ENCODE peak calls at places on chromosome 21, in six cellular contexts. One of them, this sample, is unnamed.

GRCh38 chr21:45554477-45555175 is 12.4 kb upstream of the SLC19A1 start:
- DNase-seq in psoas muscle: peak
- DNase-seq in heart right ventricle: peak
- DNase-seq in SK-N-SH: peak
- DNase-seq in astrocyte of the spinal cord: peak
- DNase-seq in endothelial cell: peak
- DNase-seq in this sample: peak

GRCh38 chr21:26842976-26843911 is 2.0 kb downstream of the ADAMTS1 start:
- DNase-seq in astrocyte of the spinal cord: peak
- DNase-seq in psoas muscle: peak
- DNase-seq in endothelial cell: peak
- DNase-seq in heart right ventricle: peak
- DNase-seq in SK-N-SH: peak
- DNase-seq in this sample: no peak

GRCh38 chr21:37873655-37874054 is 42.6 kb downstream of the KCNJ6 start:
- DNase-seq in heart right ventricle: no peak
- DNase-seq in endothelial cell: no peak
- DNase-seq in psoas muscle: no peak
- DNase-seq in astrocyte of the spinal cord: no peak
- DNase-seq in SK-N-SH: no peak
- DNase-seq in this sample: no peak

GRCh38 chr21:32494946-32495703 is 82.6 kb downstream of the EVA1C start:
- DNase-seq in astrocyte of the spinal cord: peak
- DNase-seq in endothelial cell: no peak
- DNase-seq in SK-N-SH: no peak
- DNase-seq in heart right ventricle: no peak
- DNase-seq in psoas muscle: no peak
- DNase-seq in this sample: no peak

GRCh38 chr21:46286668-46286982 is 483 bp downstream of the YBEY start:
- DNase-seq in psoas muscle: no peak
- DNase-seq in endothelial cell: no peak
- DNase-seq in SK-N-SH: no peak
- DNase-seq in astrocyte of the spinal cord: no peak
- DNase-seq in heart right ventricle: no peak
- DNase-seq in this sample: no peak

GRCh38 chr21:14491269-14491681 is 54.8 kb downstream of the SAMSN1 start:
- DNase-seq in SK-N-SH: no peak
- DNase-seq in psoas muscle: no peak
- DNase-seq in astrocyte of the spinal cord: no peak
- DNase-seq in heart right ventricle: no peak
- DNase-seq in endothelial cell: no peak
- DNase-seq in this sample: no peak

GRCh38 chr21:32410291-32410690 is 2.2 kb upstream of the EVA1C start:
- DNase-seq in psoas muscle: no peak
- DNase-seq in heart right ventricle: no peak
- DNase-seq in endothelial cell: no peak
- DNase-seq in astrocyte of the spinal cord: no peak
- DNase-seq in SK-N-SH: no peak
- DNase-seq in this sample: no peak

GRCh38 chr21:15896501-15896900 is 166.7 kb downstream of the USP25 start:
- DNase-seq in astrocyte of the spinal cord: no peak
- DNase-seq in psoas muscle: no peak
- DNase-seq in SK-N-SH: no peak
- DNase-seq in endothelial cell: no peak
- DNase-seq in heart right ventricle: no peak
- DNase-seq in this sample: no peak

GRCh38 chr21:45326169-45326833 is 38.6 kb upstream of the POFUT2 start:
- DNase-seq in psoas muscle: no peak
- DNase-seq in astrocyte of the spinal cord: no peak
- DNase-seq in SK-N-SH: peak
- DNase-seq in endothelial cell: no peak
- DNase-seq in heart right ventricle: no peak
- DNase-seq in this sample: no peak

GRCh38 chr21:15289896-15290841 is 225.4 kb upstream of the NRIP1 start:
- DNase-seq in endothelial cell: peak
- DNase-seq in astrocyte of the spinal cord: no peak
- DNase-seq in SK-N-SH: peak
- DNase-seq in psoas muscle: peak
- DNase-seq in heart right ventricle: peak
- DNase-seq in this sample: no peak

GRCh38 chr21:33383056-33383888 is 19.9 kb upstream of the IFNGR2 start:
- DNase-seq in SK-N-SH: no peak
- DNase-seq in astrocyte of the spinal cord: peak
- DNase-seq in heart right ventricle: peak
- DNase-seq in psoas muscle: peak
- DNase-seq in endothelial cell: no peak
- DNase-seq in this sample: peak

GRCh38 chr21:25997788-25998611 is 172.6 kb downstream of the APP start:
- DNase-seq in astrocyte of the spinal cord: no peak
- DNase-seq in psoas muscle: no peak
- DNase-seq in endothelial cell: peak
- DNase-seq in heart right ventricle: peak
- DNase-seq in SK-N-SH: no peak
- DNase-seq in this sample: no peak

GRCh38 chr21:34933609-34934345 is 115.3 kb downstream of the RUNX1 start:
- DNase-seq in astrocyte of the spinal cord: no peak
- DNase-seq in endothelial cell: no peak
- DNase-seq in psoas muscle: no peak
- DNase-seq in heart right ventricle: no peak
- DNase-seq in SK-N-SH: no peak
- DNase-seq in this sample: peak

GRCh38 chr21:46634966-46635323 is 529 bp upstream of the PRMT2 start:
- DNase-seq in psoas muscle: no peak
- DNase-seq in endothelial cell: no peak
- DNase-seq in SK-N-SH: peak
- DNase-seq in heart right ventricle: peak
- DNase-seq in astrocyte of the spinal cord: peak
- DNase-seq in this sample: no peak

GRCh38 chr21:34771512-34772028 is 102.8 kb downstream of the CLIC6 start:
- DNase-seq in astrocyte of the spinal cord: peak
- DNase-seq in SK-N-SH: no peak
- DNase-seq in endothelial cell: no peak
- DNase-seq in psoas muscle: no peak
- DNase-seq in heart right ventricle: no peak
- DNase-seq in this sample: no peak

GRCh38 chr21:46221664-46222435 is 6.7 kb downstream of the LSS start:
- DNase-seq in SK-N-SH: no peak
- DNase-seq in psoas muscle: no peak
- DNase-seq in astrocyte of the spinal cord: no peak
- DNase-seq in heart right ventricle: peak
- DNase-seq in endothelial cell: no peak
- DNase-seq in this sample: no peak

GRCh38 chr21:36847189-36847588 is 119.3 kb downstream of the HLCS start:
- DNase-seq in psoas muscle: no peak
- DNase-seq in endothelial cell: no peak
- DNase-seq in astrocyte of the spinal cord: peak
- DNase-seq in SK-N-SH: no peak
- DNase-seq in heart right ventricle: no peak
- DNase-seq in this sample: no peak

GRCh38 chr21:16608209-16608830 is 878.5 kb downstream of the USP25 start:
- DNase-seq in SK-N-SH: no peak
- DNase-seq in endothelial cell: no peak
- DNase-seq in psoas muscle: no peak
- DNase-seq in heart right ventricle: no peak
- DNase-seq in astrocyte of the spinal cord: no peak
- DNase-seq in this sample: no peak

GRCh38 chr21:32412998-32413504 is 545 bp downstream of the EVA1C start:
- DNase-seq in astrocyte of the spinal cord: peak
- DNase-seq in psoas muscle: peak
- DNase-seq in heart right ventricle: peak
- DNase-seq in SK-N-SH: no peak
- DNase-seq in endothelial cell: no peak
- DNase-seq in this sample: no peak

GRCh38 chr21:46051379-46051770 is 46.5 kb upstream of the COL6A2 start:
- DNase-seq in SK-N-SH: no peak
- DNase-seq in psoas muscle: no peak
- DNase-seq in endothelial cell: no peak
- DNase-seq in heart right ventricle: no peak
- DNase-seq in astrocyte of the spinal cord: no peak
- DNase-seq in this sample: no peak

GRCh38 chr21:29372063-29372802 is 73.5 kb downstream of the BACH1 start:
- DNase-seq in astrocyte of the spinal cord: peak
- DNase-seq in endothelial cell: peak
- DNase-seq in heart right ventricle: peak
- DNase-seq in SK-N-SH: peak
- DNase-seq in psoas muscle: no peak
- DNase-seq in this sample: peak

GRCh38 chr21:46000731-46001641 is 19.4 kb downstream of the COL6A1 start:
- DNase-seq in endothelial cell: no peak
- DNase-seq in astrocyte of the spinal cord: no peak
- DNase-seq in SK-N-SH: no peak
- DNase-seq in heart right ventricle: peak
- DNase-seq in psoas muscle: peak
- DNase-seq in this sample: no peak

GRCh38 chr21:37119421-37120218 is 46.6 kb downstream of the TTC3 start:
- DNase-seq in heart right ventricle: no peak
- DNase-seq in SK-N-SH: no peak
- DNase-seq in psoas muscle: no peak
- DNase-seq in endothelial cell: peak
- DNase-seq in astrocyte of the spinal cord: no peak
- DNase-seq in this sample: no peak

GRCh38 chr21:36753556-36753955 is 54.6 kb downstream of the SIM2 start:
- DNase-seq in astrocyte of the spinal cord: peak
- DNase-seq in endothelial cell: no peak
- DNase-seq in heart right ventricle: no peak
- DNase-seq in SK-N-SH: no peak
- DNase-seq in psoas muscle: no peak
- DNase-seq in this sample: no peak

GRCh38 chr21:45788635-45789506 is 145.3 kb downstream of the PCBP3 start:
- DNase-seq in SK-N-SH: no peak
- DNase-seq in heart right ventricle: no peak
- DNase-seq in astrocyte of the spinal cord: no peak
- DNase-seq in psoas muscle: no peak
- DNase-seq in endothelial cell: no peak
- DNase-seq in this sample: no peak

GRCh38 chr21:31318971-31319370 is 25.1 kb downstream of the TIAM1 start:
- DNase-seq in astrocyte of the spinal cord: no peak
- DNase-seq in SK-N-SH: no peak
- DNase-seq in heart right ventricle: no peak
- DNase-seq in endothelial cell: no peak
- DNase-seq in psoas muscle: no peak
- DNase-seq in this sample: no peak

GRCh38 chr21:14683021-14683420 is 136.9 kb upstream of the SAMSN1 start:
- DNase-seq in endothelial cell: no peak
- DNase-seq in SK-N-SH: no peak
- DNase-seq in astrocyte of the spinal cord: no peak
- DNase-seq in heart right ventricle: no peak
- DNase-seq in psoas muscle: no peak
- DNase-seq in this sample: no peak

DNA sequence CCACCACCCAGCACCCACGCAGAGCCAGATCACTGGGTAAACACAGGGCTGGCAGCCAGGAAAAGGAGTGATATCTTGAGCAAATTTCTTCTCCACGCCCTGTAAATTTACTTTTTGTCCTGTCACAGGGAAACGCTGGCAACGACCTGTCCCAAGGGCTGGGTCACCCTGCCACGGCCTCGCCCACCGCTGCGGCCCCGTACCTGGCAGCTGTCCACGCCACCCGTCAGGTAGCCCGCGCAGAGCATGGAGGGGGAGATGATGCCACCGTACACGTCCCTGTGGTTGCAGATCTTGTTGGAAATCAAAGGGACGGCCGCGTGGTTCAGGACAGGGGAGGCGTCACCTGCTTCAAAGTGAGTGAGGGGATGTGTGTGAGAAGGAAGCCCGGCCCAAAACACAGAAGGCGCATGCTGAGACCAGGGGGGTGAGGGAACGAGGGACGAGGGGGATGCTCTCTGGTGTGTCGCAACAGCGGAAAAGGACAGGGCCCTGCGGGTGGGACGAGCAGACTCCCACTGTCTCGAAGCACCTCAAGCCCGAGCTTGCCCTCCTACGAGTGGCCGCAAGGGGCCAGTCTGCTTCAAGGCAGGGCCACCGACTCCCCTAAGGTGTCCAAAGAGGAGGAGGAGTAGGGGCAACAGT is 10.1 kb upstream of the TFF1 start:
- DNase-seq in astrocyte of the spinal cord: no peak
- DNase-seq in heart right ventricle: peak
- DNase-seq in SK-N-SH: no peak
- DNase-seq in psoas muscle: no peak
- DNase-seq in endothelial cell: no peak
- DNase-seq in this sample: peak
- TF ChIP-seq CTCF in astrocyte of the spinal cord: no peak
- TF ChIP-seq CTCF in heart right ventricle: no peak
- TF ChIP-seq CTCF in SK-N-SH: no peak
- TF ChIP-seq CTCF in psoas muscle: peak
- TF ChIP-seq CTCF in endothelial cell: no peak
- TF ChIP-seq CTCF in this sample: no peak

GRCh38 chr21:39037807-39038405 is 145.3 kb downstream of the PSMG1 start:
- DNase-seq in endothelial cell: no peak
- DNase-seq in astrocyte of the spinal cord: no peak
- DNase-seq in heart right ventricle: no peak
- DNase-seq in psoas muscle: no peak
- DNase-seq in SK-N-SH: no peak
- DNase-seq in this sample: no peak
- TF ChIP-seq CTCF in endothelial cell: peak
- TF ChIP-seq CTCF in astrocyte of the spinal cord: no peak
- TF ChIP-seq CTCF in heart right ventricle: no peak
- TF ChIP-seq CTCF in psoas muscle: no peak
- TF ChIP-seq CTCF in SK-N-SH: peak
- TF ChIP-seq CTCF in this sample: no peak

DNA sequence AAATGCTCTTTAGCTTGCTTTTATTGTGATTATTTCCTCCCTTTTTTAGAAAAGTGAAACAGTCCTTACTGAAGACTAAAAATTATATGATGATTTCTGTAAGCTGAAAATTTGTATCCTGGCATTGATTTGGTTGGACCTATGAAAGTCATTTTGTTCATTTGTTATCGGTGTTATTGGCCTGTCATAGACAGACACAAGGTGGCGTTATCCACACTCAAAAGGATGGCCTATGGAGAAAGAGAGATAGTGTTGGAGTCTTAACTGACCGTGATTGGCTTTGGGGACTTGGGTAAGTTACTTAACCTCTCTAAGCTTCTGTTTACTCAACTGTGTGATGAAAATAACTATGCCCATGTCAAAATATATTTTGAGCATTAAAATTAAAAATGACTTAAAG is 203.6 kb upstream of the CHODL start:
- DNase-seq in astrocyte of the spinal cord: peak
- DNase-seq in psoas muscle: no peak
- DNase-seq in SK-N-SH: peak
- DNase-seq in endothelial cell: peak
- DNase-seq in heart right ventricle: no peak
- DNase-seq in this sample: no peak
- TF ChIP-seq CTCF in astrocyte of the spinal cord: peak
- TF ChIP-seq CTCF in psoas muscle: peak
- TF ChIP-seq CTCF in SK-N-SH: peak
- TF ChIP-seq CTCF in endothelial cell: no peak
- TF ChIP-seq CTCF in heart right ventricle: peak
- TF ChIP-seq CTCF in this sample: no peak

DNA sequence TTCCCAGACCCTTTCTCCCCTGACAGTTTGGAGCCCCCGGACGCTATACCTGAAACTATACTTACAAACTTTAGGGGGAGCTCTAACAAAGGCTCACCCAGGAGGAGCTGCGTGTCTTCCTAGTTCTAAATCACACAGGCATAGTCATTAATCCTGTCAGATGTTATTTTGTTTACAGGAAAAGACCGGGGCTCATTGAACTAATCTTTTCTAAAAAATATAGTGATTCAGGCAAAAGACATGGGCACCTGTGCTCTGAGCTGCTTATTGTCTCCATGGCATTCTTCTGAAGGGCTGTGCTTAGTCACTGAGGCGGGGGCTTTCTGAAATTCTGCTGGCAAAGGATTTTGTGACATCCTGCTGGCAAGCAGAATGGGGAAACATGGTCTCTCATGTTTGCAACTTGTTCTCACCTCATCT is 1577.0 kb downstream of the NCAM2 start:
- DNase-seq in astrocyte of the spinal cord: no peak
- DNase-seq in SK-N-SH: peak
- DNase-seq in heart right ventricle: no peak
- DNase-seq in psoas muscle: no peak
- DNase-seq in endothelial cell: peak
- DNase-seq in this sample: no peak
- TF ChIP-seq CTCF in astrocyte of the spinal cord: peak
- TF ChIP-seq CTCF in SK-N-SH: peak
- TF ChIP-seq CTCF in heart right ventricle: peak
- TF ChIP-seq CTCF in psoas muscle: no peak
- TF ChIP-seq CTCF in endothelial cell: peak
- TF ChIP-seq CTCF in this sample: no peak

This sample was measured in GM13976.